ENCODE peak calls at places on chromosomes 4 and X, in four cellular contexts. T, C, Z and R are unnamed samples.

GRCh38 chrX:45749375-45749774 is 548.7 kb upstream of the DIPK2B start:
- DNase-seq in T (no peak), C (peak), Z (peak), R (no peak)

GRCh38 chr4:11801466-11802446 is 373.1 kb upstream of the HS3ST1 start:
- DNase-seq in T (no peak), C (no peak), Z (peak), R (no peak)

GRCh38 chr4:5267418-5267817 is 216.1 kb downstream of the STK32B start:
- DNase-seq in T (no peak), C (peak), Z (no peak), R (no peak)

GRCh38 chrX:19888419-19888879 is 1.0 kb upstream of the SH3KBP1 start:
- DNase-seq in T (no peak), C (peak), Z (peak), R (peak)

GRCh38 chr4:17511950-17512795 is at the start of gene QDPR:
- DNase-seq in T (peak), C (peak), Z (peak), R (peak)

GRCh38 chrX:39301041-39301440 is 499.8 kb downstream of the MID1IP1 start:
- DNase-seq in T (no peak), C (no peak), Z (no peak), R (no peak)

GRCh38 chr4:159757471-159757870 is 654.6 kb downstream of the RAPGEF2 start:
- DNase-seq in T (no peak), C (no peak), Z (no peak), R (no peak)

GRCh38 chrX:70979136-70979762 is 48.4 kb upstream of the SLC7A3 start:
- DNase-seq in T (no peak), C (peak), Z (peak), R (peak)

GRCh38 chr4:4333265-4333706 is 43.2 kb downstream of the ZBTB49 start:
- DNase-seq in T (peak), C (peak), Z (peak), R (no peak)

GRCh38 chrX:97597954-97598353 is 714.2 kb downstream of the RPA4 start:
- DNase-seq in T (no peak), C (no peak), Z (no peak), R (no peak)

GRCh38 chrX:145825896-145826295 is 8.3 kb downstream of the SLITRK2 start:
- DNase-seq in T (no peak), C (peak), Z (peak), R (peak)

GRCh38 chr4:59818656-59819055 is 1381.5 kb upstream of the ADGRL3 start:
- DNase-seq in T (no peak), C (no peak), Z (peak), R (no peak)

GRCh38 chrX:20322887-20323286 is 56.2 kb upstream of the RPS6KA3 start:
- DNase-seq in T (no peak), C (no peak), Z (no peak), R (no peak)

GRCh38 chr4:182885738-182886077 is 31.5 kb downstream of the DCTD start:
- DNase-seq in T (no peak), C (no peak), Z (peak), R (no peak)

GRCh38 chrX:7047951-7048350 is 99.6 kb upstream of the STS start:
- DNase-seq in T (no peak), C (no peak), Z (no peak), R (peak)

GRCh38 chr4:159137176-159137575 is 34.3 kb downstream of the RAPGEF2 start:
- DNase-seq in T (no peak), C (no peak), Z (no peak), R (peak)

GRCh38 chr4:25160714-25161598 is 707 bp upstream of the SEPSECS start:
- DNase-seq in T (no peak), C (peak), Z (peak), R (peak)

GRCh38 chr4:168586926-168587325 is 90.1 kb downstream of the PALLD start:
- DNase-seq in T (no peak), C (no peak), Z (no peak), R (no peak)
- H3K4me3 ChIP-seq in T (no peak), C (peak), Z (no peak), R (no peak)

DNA sequence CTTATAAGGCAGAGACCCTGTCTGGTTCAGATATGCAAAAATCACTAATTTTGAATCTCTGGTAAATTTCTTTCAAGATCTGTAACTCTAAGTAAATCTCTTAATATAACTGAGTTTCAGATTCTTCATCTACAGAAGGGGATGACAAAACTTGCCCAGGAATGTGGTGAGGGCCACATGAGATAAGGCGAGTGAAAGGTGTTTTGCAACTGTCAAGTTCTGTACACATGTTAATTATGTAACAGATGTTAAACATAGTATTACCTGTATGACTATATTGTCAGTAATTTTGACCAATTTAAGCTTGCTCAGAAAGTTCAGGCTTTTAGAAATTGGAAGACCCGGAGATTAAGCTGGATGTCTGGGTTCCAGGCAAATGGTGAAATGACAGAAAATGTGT is 549 bp upstream of the GLRB start:
- DNase-seq in T (no peak), C (no peak), Z (no peak), R (peak)
- H3K4me3 ChIP-seq in T (peak), C (peak), Z (peak), R (peak)

GRCh38 chr4:128837198-128837597 is 27.7 kb downstream of the JADE1 start:
- DNase-seq in T (no peak), C (no peak), Z (no peak), R (no peak)
- H3K4me3 ChIP-seq in T (no peak), C (no peak), Z (no peak), R (no peak)

GRCh38 chr4:48484494-48485168 is 1.5 kb downstream of the SLC10A4 start:
- DNase-seq in T (no peak), C (no peak), Z (no peak), R (no peak)
- H3K4me3 ChIP-seq in T (no peak), C (no peak), Z (no peak), R (no peak)

GRCh38 chr4:151267104-151267503 is 9.9 kb upstream of the PRSS48 start:
- DNase-seq in T (no peak), C (no peak), Z (no peak), R (no peak)
- H3K4me3 ChIP-seq in T (no peak), C (no peak), Z (no peak), R (no peak)

GRCh38 chrX:110087485-110088356 is 84.8 kb downstream of the TMEM164 start:
- DNase-seq in T (no peak), C (peak), Z (peak), R (peak)
- H3K4me3 ChIP-seq in T (no peak), C (peak), Z (peak), R (no peak)

GRCh38 chrX:24482823-24483410 is 17.8 kb downstream of the PDK3 start:
- DNase-seq in T (no peak), C (no peak), Z (no peak), R (no peak)

GRCh38 chrX:24478516-24478915 is 13.4 kb downstream of the PDK3 start:
- DNase-seq in T (no peak), C (no peak), Z (no peak), R (no peak)

GRCh38 chrX:24475480-24475879 is 10.4 kb downstream of the PDK3 start:
- DNase-seq in T (no peak), C (no peak), Z (no peak), R (no peak)

GRCh38 chrX:24483596-24483995 is 18.5 kb downstream of the PDK3 start:
- DNase-seq in T (no peak), C (no peak), Z (no peak), R (no peak)

DNA sequence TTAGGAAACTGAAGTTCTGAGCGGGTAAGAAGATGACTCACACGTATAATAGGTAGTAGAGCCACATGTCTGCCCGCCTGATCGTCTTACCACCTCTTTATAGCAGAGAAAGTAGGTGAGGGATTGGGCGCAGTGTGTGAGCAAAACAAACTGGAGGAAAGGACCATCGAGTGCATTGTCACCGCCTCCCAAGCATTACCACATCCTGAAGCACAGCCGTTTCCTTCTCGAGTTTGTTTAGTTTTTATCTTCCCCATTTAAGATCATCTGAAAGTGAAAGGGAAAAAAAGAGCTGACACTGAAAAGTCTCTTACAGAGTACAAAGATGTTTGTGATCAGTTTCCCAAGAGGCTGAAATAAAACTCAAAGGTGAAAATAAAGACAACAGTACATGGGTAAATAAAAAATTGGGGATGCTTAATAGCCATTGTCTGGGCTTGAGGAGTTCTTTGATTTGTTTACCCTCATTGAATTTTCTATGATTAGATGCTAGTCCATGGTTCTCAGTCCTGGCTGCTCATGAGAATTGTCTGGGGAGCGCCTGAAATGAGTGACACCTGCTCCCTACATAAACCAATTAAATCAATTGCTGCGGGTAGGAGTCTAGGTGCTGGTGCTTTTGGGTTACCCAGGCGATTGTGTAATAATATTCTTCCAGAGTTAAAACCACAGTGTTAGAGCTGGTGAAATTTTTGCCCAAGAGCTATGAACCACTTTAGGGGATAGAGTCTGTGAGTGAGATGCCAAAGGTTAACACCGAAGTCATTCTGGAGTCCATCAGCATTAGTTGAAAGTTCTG is 15.0 kb downstream of the PDK3 start:
- DNase-seq in T (no peak), C (no peak), Z (peak), R (peak)
- H3K4me3 ChIP-seq in T (no peak), C (no peak), Z (no peak), R (no peak)

GRCh38 chr4:151100517-151100916 is 1.1 kb downstream of the RPS3A start:
- DNase-seq in T (no peak), C (no peak), Z (no peak), R (no peak)
- H3K4me3 ChIP-seq in T (peak), C (peak), Z (peak), R (peak)

DNA sequence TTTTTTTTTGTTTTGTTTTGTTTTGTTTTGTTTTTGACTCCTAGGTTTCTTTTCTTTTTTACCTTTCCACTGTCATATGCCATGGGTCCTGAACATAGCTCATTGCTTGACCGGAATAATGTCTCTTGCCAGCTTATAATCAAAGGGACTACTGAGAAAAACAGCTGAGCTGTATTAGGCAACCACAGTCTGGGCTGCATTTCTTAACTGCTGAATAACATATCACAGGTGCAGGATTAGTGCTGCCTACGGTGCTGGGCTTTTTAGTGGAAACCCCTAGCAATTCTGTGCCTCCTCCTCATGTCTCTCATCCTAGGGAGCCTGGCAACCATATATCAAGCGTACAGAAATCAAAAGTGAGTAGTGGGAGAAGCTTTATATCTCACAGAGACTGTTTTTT is 333.5 kb downstream of the BMPR1B start:
- DNase-seq in T (no peak), C (peak), Z (no peak), R (peak)
- H3K4me3 ChIP-seq in T (no peak), C (no peak), Z (no peak), R (no peak)

GRCh38 chrX:129773649-129774458 is 5.9 kb upstream of the SASH3 start:
- DNase-seq in T (no peak), C (no peak), Z (no peak), R (no peak)

GRCh38 chrX:129769467-129770154 is 10.1 kb upstream of the SASH3 start:
- DNase-seq in T (no peak), C (no peak), Z (no peak), R (no peak)

GRCh38 chrX:129768586-129769466 is 10.9 kb upstream of the SASH3 start:
- DNase-seq in T (no peak), C (no peak), Z (peak), R (no peak)

GRCh38 chrX:129772796-129773431 is 6.8 kb upstream of the SASH3 start:
- DNase-seq in T (no peak), C (no peak), Z (no peak), R (no peak)

DNA sequence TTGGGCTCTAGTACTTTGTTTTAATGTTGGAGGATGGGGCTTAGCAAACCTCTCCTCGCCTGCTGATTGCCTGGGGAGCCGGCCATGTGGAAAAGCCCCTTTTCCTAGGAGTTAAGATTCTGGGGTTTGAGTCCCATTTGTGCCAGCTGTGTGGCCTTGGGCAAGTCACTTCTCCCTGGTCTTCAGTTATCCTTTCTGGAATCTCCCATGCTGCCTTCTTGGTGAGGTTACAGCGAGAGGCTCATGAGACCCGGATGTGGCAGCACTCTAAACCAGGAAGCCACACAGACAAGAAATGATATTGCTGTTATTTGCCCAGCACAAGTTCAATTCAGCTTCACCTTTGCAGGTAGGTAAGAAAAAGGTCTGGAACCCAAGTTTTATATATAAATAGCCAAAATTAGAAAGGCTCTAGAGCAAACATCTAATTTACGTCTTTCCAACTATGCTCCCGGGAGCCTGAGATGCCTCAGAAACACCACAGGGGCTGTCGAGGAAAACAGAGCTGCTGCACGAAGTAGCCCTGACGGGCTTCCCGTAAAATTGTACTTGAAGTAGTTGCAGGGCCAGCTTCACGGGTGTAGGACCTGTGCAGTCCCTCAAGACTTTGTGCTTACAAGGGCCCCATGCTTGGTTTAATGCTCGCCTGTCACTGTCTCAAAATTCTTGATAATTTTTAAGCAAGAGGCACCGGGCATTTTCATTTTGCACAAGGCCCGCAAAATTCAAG is 8.3 kb upstream of the SASH3 start:
- DNase-seq in T (no peak), C (no peak), Z (no peak), R (no peak)
- H3K4me3 ChIP-seq in T (no peak), C (no peak), Z (no peak), R (no peak)